ENCODE peak calls at places on chromosome 22, in nine cellular contexts. S is A549, B is lung, V is keratinocyte, Z is WERI-Rb-1, M is fibroblast of lung, P is brain microvascular endothelial cell, K is stomach, T is pancreas. G is an unnamed sample.

GRCh38 chr22:39622881-39623367 is 52.4 kb downstream of the CACNA1I start:
- DNase-seq in S (peak), B (peak), V (peak), Z (peak), M (peak), P (peak), K (peak), T (peak), G (peak)

GRCh38 chr22:43094085-43094484 is 4.9 kb upstream of the TTLL1 start:
- DNase-seq in S (no peak), B (no peak), V (no peak), Z (no peak), M (no peak), P (no peak), K (peak), T (no peak), G (peak)

GRCh38 chr22:44347098-44347497 is 34.3 kb upstream of the SHISAL1 start:
- DNase-seq in S (no peak), B (no peak), V (no peak), Z (no peak), M (no peak), P (peak), K (no peak), T (no peak), G (no peak)

GRCh38 chr22:32910358-32910757 is 108.9 kb downstream of the TIMP3 start:
- DNase-seq in S (no peak), B (no peak), V (no peak), Z (no peak), M (no peak), P (no peak), K (no peak), T (no peak), G (no peak)

GRCh38 chr22:40446203-40446602 is 75.8 kb downstream of the SGSM3 start:
- DNase-seq in S (no peak), B (no peak), V (no peak), Z (no peak), M (no peak), P (no peak), K (no peak), T (no peak), G (no peak)

GRCh38 chr22:43829904-43830851 is 18.1 kb upstream of the EFCAB6 start:
- DNase-seq in S (no peak), B (peak), V (no peak), Z (no peak), M (peak), P (no peak), K (no peak), T (no peak), G (peak)

GRCh38 chr22:49753961-49754673 is 73.6 kb downstream of the BRD1 start:
- DNase-seq in S (no peak), B (no peak), V (no peak), Z (no peak), M (no peak), P (no peak), K (no peak), T (no peak), G (no peak)

GRCh38 chr22:38706101-38706884 is 549 bp downstream of the GTPBP1 start:
- DNase-seq in S (no peak), B (peak), V (no peak), Z (peak), M (peak), P (no peak), K (peak), T (peak), G (peak)

GRCh38 chr22:40374567-40374966 is 4.2 kb downstream of the SGSM3 start:
- DNase-seq in S (no peak), B (no peak), V (no peak), Z (no peak), M (no peak), P (no peak), K (no peak), T (no peak), G (no peak)

GRCh38 chr22:44063462-44064371 is 39.6 kb downstream of the PARVB start:
- DNase-seq in S (no peak), B (no peak), V (no peak), Z (no peak), M (no peak), P (no peak), K (no peak), T (no peak), G (no peak)

GRCh38 chr22:47564158-47564450 is 801.7 kb downstream of the TBC1D22A start:
- DNase-seq in S (no peak), B (no peak), V (no peak), Z (no peak), M (no peak), P (no peak), K (no peak), T (no peak), G (no peak)

GRCh38 chr22:16695261-16695660 is 102.7 kb upstream of the CCT8L2 start:
- DNase-seq in S (no peak), B (no peak), V (no peak), Z (no peak), M (no peak), P (no peak), K (no peak), T (no peak), G (no peak)

GRCh38 chr22:44085743-44086741 is 61.9 kb downstream of the PARVB start:
- DNase-seq in S (peak), B (peak), V (peak), Z (peak), M (peak), P (peak), K (peak), T (peak), G (peak)

GRCh38 chr22:43183496-43184263 is 3.3 kb downstream of the TTLL12 start:
- DNase-seq in S (no peak), B (no peak), V (no peak), Z (no peak), M (peak), P (peak), K (no peak), T (no peak), G (peak)

GRCh38 chr22:41383085-41383484 is 1.3 kb downstream of the TEF start:
- DNase-seq in S (no peak), B (no peak), V (no peak), Z (no peak), M (no peak), P (no peak), K (no peak), T (no peak), G (no peak)

GRCh38 chr22:24423519-24424000 is 3.8 kb upstream of the ADORA2A start:
- DNase-seq in S (peak), B (peak), V (no peak), Z (peak), M (no peak), P (no peak), K (peak), T (peak), G (no peak)

GRCh38 chr22:26589367-26589844 is 526 bp downstream of the TPST2 start:
- DNase-seq in S (no peak), B (peak), V (no peak), Z (no peak), M (no peak), P (no peak), K (peak), T (peak), G (peak)

GRCh38 chr22:29078036-29078868 is 5.4 kb downstream of the KREMEN1 start:
- DNase-seq in S (no peak), B (no peak), V (no peak), Z (no peak), M (no peak), P (no peak), K (no peak), T (no peak), G (no peak)

GRCh38 chr22:35328472-35328885 is 28.8 kb downstream of the TOM1 start:
- DNase-seq in S (no peak), B (peak), V (no peak), Z (no peak), M (no peak), P (no peak), K (peak), T (peak), G (no peak)

GRCh38 chr22:42172385-42173172 is 42.0 kb upstream of the CYP2D6 start:
- DNase-seq in S (no peak), B (no peak), V (no peak), Z (no peak), M (peak), P (no peak), K (no peak), T (no peak), G (no peak)

DNA sequence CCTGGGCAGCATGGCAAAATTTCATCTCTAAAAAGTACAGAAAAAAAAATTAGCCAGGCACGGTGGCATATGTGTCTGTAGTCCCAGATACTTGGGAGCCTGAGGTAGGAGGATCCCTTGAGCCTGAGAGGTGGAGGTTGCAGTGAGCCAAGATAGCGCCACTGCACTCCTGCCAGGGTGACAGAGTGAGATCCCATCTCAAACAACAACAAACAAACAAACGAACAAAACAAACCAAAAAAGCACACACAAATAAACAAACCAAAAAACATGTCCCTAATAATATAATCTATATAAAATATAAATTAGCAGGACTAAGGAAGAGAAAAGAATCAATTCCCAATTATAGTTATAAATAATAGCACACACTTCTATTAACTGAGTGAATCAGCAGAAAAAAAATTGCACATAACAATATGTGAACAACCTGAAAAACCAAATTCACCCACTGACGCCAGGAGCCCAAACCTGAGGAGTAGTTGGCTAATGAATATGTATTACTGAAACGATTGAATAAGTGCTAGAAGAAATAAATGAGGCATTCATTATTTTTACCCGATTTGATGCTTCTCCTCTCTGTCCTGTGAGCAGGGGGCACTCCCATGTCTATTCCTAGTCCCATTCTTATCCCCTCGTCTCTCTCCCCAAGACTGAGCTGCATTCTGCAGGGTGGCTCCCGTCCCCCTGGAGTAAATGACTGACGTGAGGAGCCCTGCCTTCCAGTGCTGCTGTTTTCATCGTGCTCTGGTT is 108.2 kb upstream of the TOP3B start:
- DNase-seq in S (no peak), B (no peak), V (no peak), Z (no peak), M (no peak), P (no peak), K (no peak), T (no peak), G (no peak)
- H3K4me3 ChIP-seq in S (no peak), B (no peak), V (no peak), Z (no peak), M (no peak), P (no peak), K (no peak), T (no peak), G (no peak)

DNA sequence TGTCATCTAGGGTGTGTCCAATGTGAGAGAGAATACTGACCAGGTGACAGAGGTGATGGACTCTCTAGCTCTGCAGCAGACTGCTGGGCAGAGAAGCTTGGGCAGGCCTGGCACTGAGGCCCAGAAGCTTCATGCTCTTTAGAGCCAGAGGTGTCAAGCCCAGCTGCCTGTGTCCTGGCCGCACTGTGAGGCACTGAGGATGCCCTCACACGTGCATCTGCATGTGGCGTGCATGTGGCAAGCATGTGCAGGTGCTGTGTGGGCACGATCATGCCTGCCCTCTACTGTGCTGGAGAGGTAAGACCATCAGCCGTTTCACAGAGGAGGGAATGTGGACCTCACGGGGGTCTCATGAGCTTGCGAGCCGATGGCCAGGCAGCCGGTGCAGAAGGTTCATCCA is 15.8 kb upstream of the TXNRD2 start:
- DNase-seq in S (no peak), B (no peak), V (no peak), Z (no peak), M (no peak), P (no peak), K (no peak), T (peak), G (no peak)
- TF ChIP-seq CTCF in S (no peak), B (no peak), V (peak), Z (peak), M (no peak), P (peak), K (no peak), T (no peak), G (no peak)

DNA sequence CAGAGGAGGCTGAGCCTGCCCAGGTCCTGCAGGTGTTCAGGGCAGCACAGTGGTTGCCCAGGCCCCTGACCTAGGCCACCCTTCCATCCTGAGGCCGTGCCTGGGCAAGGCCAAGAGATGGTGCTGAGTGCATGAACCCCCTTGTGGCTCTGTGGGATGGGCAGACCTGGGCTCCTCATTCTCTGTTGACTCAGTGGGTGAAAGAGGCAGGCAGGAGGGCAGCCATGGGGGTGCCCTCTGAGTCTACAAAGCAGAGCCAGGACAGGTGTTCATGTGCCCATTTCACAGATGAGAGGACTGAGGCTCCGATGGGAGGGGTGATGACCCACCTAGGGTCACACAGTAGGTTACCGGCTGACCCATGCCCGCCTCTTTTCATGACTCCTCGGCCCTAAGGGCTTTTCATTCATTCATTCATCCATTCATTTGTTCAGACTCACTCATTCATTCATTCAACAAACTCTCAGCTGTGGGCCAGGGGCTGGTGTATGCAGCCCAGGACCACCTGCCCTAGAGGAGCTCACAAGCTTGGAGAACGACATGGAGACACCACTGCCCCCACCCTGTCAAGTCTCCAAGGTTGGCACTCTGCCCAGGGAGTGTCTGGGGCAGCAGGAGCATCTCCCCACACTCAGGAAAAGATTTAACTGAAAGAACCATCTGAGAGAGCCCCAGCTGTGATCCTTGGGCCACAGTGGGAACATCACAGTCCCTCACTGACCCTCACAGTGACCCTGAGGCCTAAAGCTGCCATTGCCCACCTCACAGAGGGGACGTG is 40.5 kb downstream of the IGLL5 start:
- DNase-seq in S (no peak), B (no peak), V (no peak), Z (no peak), M (peak), P (no peak), K (no peak), T (no peak), G (no peak)
- H3K4me3 ChIP-seq in S (no peak), B (no peak), V (no peak), Z (no peak), M (no peak), P (no peak), K (no peak), T (no peak), G (no peak)

GRCh38 chr22:31248965-31249940 is 37.2 kb downstream of the LIMK2 start:
- DNase-seq in S (no peak), B (no peak), V (no peak), Z (peak), M (no peak), P (no peak), K (no peak), T (no peak), G (no peak)

GRCh38 chr22:31250740-31251330 is 38.7 kb downstream of the LIMK2 start:
- DNase-seq in S (no peak), B (no peak), V (no peak), Z (no peak), M (no peak), P (no peak), K (no peak), T (no peak), G (peak)

GRCh38 chr22:31248138-31248745 is 36.1 kb downstream of the LIMK2 start:
- DNase-seq in S (no peak), B (peak), V (peak), Z (peak), M (peak), P (peak), K (peak), T (peak), G (peak)

GRCh38 chr22:31259798-31260473 is 32.4 kb downstream of the PIK3IP1 start:
- DNase-seq in S (no peak), B (no peak), V (no peak), Z (no peak), M (no peak), P (no peak), K (no peak), T (no peak), G (no peak)

GRCh38 chr22:31253949-31254348 is 38.3 kb downstream of the PIK3IP1 start:
- DNase-seq in S (no peak), B (peak), V (peak), Z (peak), M (no peak), P (no peak), K (peak), T (peak), G (no peak)
- TF ChIP-seq CTCF in S (no peak), B (no peak), V (peak), Z (no peak), M (no peak), P (no peak), K (no peak), T (no peak), G (no peak)

GRCh38 chr22:37284126-37284806 is 2.0 kb downstream of the CYTH4 start:
- DNase-seq in S (no peak), B (no peak), V (no peak), Z (no peak), M (no peak), P (no peak), K (no peak), T (no peak), G (no peak)
- H3K4me3 ChIP-seq in S (no peak), B (no peak), V (no peak), Z (no peak), M (no peak), P (no peak), K (peak), T (peak), G (no peak)

GRCh38 chr22:36764641-36765040 is 11.3 kb downstream of the IFT27 start:
- DNase-seq in S (no peak), B (no peak), V (no peak), Z (no peak), M (no peak), P (no peak), K (no peak), T (no peak), G (no peak)
- TF ChIP-seq CTCF in S (no peak), B (no peak), V (no peak), Z (no peak), M (no peak), P (no peak), K (no peak), T (no peak), G (no peak)

DNA sequence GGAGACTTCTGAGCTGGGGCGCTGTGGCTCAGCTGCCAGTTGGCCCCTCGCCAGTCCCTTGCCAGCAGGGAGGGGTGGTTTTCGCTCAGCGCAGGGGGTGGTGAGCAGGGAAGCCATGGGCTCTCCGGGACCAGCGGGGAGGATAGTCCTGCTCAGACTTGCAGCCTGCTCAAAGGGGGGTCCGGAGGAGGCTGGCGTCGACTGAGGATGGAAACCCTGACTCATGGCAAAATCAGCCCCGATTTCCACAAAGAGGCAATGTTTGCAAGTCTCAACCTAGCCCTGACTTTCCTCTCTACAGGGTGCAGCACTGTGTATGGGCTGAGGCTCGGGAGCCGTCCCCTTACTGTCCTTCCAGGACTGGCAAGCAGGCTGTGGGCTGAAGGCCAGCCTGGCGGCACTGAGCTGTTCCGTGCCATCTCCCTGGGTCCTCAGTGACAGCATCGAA is 35.1 kb downstream of the FBLN1 start:
- DNase-seq in S (no peak), B (no peak), V (peak), Z (no peak), M (peak), P (peak), K (peak), T (no peak), G (peak)
- H3K4me3 ChIP-seq in S (no peak), B (no peak), V (no peak), Z (no peak), M (no peak), P (no peak), K (no peak), T (no peak), G (no peak)

G was measured in AG10803.